ENCODE peak calls at places on chromosomes 16 and 17, in six cellular contexts. O is BE2C, F is SJCRH30, H is adrenal gland, J is Karpas-422, A is cardiac fibroblast. X is an unnamed sample.

GRCh38 chr17:51164911-51165679 is 1.1 kb upstream of the NME2 start:
- DNase-seq in F (peak; percentile 17), A (no peak), O (peak; percentile 69), H (no peak), J (peak; percentile 52), X (no peak)

GRCh38 chr17:80504671-80505413 is 28.4 kb upstream of the NPTX1 start:
- DNase-seq in H (no peak), O (no peak), A (peak; percentile 24), J (no peak), F (no peak), X (peak; percentile 94)

GRCh38 chr17:75571197-75571884 is 16.3 kb upstream of the MYO15B start:
- DNase-seq in A (peak; percentile 19), J (peak; percentile 91), O (no peak), F (peak; percentile 62), H (peak; percentile 52), X (no peak)

GRCh38 chr17:72539981-72540897 is 419.4 kb downstream of the SOX9 start:
- DNase-seq in J (peak; percentile 85), H (peak; percentile 48), O (peak; percentile 90), A (peak; percentile 83), F (peak; percentile 93), X (peak; percentile 10)

GRCh38 chr17:58525239-58525638 is 10.8 kb upstream of the MTMR4 start:
- DNase-seq in H (peak; percentile 66), O (no peak), F (no peak), A (peak; percentile 99), J (no peak), X (peak; percentile 88)

GRCh38 chr17:29347831-29348281 is 42.3 kb upstream of the TAOK1 start:
- DNase-seq in A (peak; percentile 33), H (no peak), J (no peak), O (no peak), F (no peak), X (no peak)

GRCh38 chr16:78641463-78641862 is 542.0 kb downstream of the WWOX start:
- DNase-seq in A (no peak), O (no peak), H (no peak), J (no peak), F (peak; percentile 64), X (no peak)

GRCh38 chr16:1781758-1782407 is 488 bp downstream of the SPSB3 start:
- DNase-seq in A (no peak), J (peak; percentile 78), F (no peak), H (peak; percentile 67), O (peak; percentile 34), X (no peak)

GRCh38 chr17:63697341-63698286 is 2.3 kb downstream of the LIMD2 start:
- DNase-seq in F (peak; percentile 56), O (peak; percentile 60), A (peak; percentile 39), J (peak; percentile 95), H (peak; percentile 47), X (no peak)

GRCh38 chr17:1473170-1473569 is 17.1 kb upstream of the CRK start:
- DNase-seq in H (no peak), J (peak; percentile 70), A (no peak), F (no peak), O (no peak), X (no peak)

GRCh38 chr17:9403207-9403606 is 172.4 kb downstream of the STX8 start:
- DNase-seq in F (no peak), J (no peak), H (no peak), O (no peak), A (no peak), X (no peak)

GRCh38 chr17:58587713-58588117 is 73.3 kb upstream of the MTMR4 start:
- DNase-seq in A (peak; percentile 55), H (peak; percentile 61), J (peak; percentile 82), F (peak; percentile 79), O (peak; percentile 69), X (no peak)

GRCh38 chr17:80424261-80424660 is 9.3 kb downstream of the ENDOV start:
- DNase-seq in J (no peak), H (no peak), A (no peak), F (no peak), O (no peak), X (no peak)

DNA sequence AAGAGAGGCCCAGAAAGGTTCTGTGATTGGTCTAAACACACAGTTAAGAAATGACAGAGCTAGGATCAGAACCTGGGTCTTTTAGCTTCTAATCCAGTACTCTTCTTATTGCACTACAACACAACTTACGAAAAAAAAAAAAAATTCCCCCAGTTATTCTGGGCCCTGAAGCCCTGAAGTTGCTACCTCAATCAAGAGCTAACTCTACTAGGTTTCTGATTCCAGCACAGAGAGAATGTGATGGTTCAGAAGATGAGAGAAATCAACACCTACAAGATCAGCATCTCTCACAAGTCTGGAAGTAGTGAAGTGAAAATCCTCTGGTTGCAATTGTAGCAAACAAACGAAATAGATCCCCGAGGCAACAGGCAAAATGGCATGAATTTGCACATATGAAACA is 37.3 kb downstream of the GRB7 start:
- DNase-seq in F (no peak), A (no peak), J (no peak), H (no peak), O (no peak), X (no peak)
- H3K4me3 ChIP-seq in F (no peak overlapping the region), A (no peak overlapping the region), J (peak overlapping the region; percentile 7), H (no peak overlapping the region), O (no peak overlapping the region), X (no peak overlapping the region)

GRCh38 chr16:11603331-11603750 is 16.6 kb upstream of the LITAF start:
- DNase-seq in O (no peak), A (peak; percentile 86), H (no peak), F (peak; percentile 78), J (no peak), X (no peak)
- H3K4me3 ChIP-seq in O (no peak overlapping the region), A (no peak overlapping the region), H (no peak overlapping the region), F (no peak overlapping the region), J (no peak overlapping the region), X (no peak overlapping the region)

GRCh38 chr16:57343131-57343731 is 15.4 kb upstream of the CCL22 start:
- DNase-seq in J (no peak), O (no peak), F (no peak), A (no peak), H (no peak), X (no peak)
- H3K4me3 ChIP-seq in J (no peak overlapping the region), O (no peak overlapping the region), F (no peak overlapping the region), A (no peak overlapping the region), H (no peak overlapping the region), X (no peak overlapping the region)

DNA sequence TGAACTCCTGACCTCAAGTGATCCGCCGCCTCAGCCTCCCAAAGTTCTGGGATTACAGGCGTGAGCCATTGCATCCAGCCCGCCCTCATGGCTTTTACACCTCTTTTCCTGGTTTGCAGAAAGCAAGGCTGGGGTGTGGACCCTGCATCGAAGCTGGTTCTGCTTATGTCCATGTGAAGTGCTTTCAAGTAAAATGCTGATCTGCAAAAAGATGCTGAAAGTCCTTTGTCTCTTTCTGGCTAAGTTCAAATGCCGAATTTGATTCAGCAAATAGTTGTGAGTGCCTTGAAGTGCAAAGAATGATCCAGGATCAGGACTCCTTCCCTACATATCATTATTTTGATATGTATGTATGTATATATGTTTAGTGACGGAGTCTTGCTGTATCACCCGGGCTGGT is 17.1 kb downstream of the NAA60 start:
- DNase-seq in A (no peak), J (no peak), F (no peak), O (no peak), H (no peak), X (no peak)
- H3K4me3 ChIP-seq in A (no peak overlapping the region), J (no peak overlapping the region), F (no peak overlapping the region), O (no peak overlapping the region), H (no peak overlapping the region), X (no peak overlapping the region)